ENCODE peak calls at places on chromosome 7, in nine cellular contexts. One of them, this sample, is unnamed.

GRCh38 chr7:34848670-34849069 is 188.6 kb downstream of the DPY19L1 start:
- DNase-seq in fibroblast of lung: no peak
- DNase-seq in stimulated activated CD8-positive, alpha-beta memory T cell treated with anti-CD3 and anti-CD28 coated beads, Interleukin-4, amount 100 ng/mL, for 4 hours: no peak
- DNase-seq in GM12865: no peak
- DNase-seq in AG08396: no peak
- DNase-seq in cardiac fibroblast: no peak
- DNase-seq in NCI-H345: no peak
- DNase-seq in T-helper 9 cell: no peak
- DNase-seq in foreskin fibroblast: no peak
- DNase-seq in this sample: no peak

GRCh38 chr7:363626-364025 is 73.7 kb downstream of the FOXL3 start:
- DNase-seq in fibroblast of lung: no peak
- DNase-seq in stimulated activated CD8-positive, alpha-beta memory T cell treated with anti-CD3 and anti-CD28 coated beads, Interleukin-4, amount 100 ng/mL, for 4 hours: no peak
- DNase-seq in GM12865: no peak
- DNase-seq in AG08396: no peak
- DNase-seq in cardiac fibroblast: no peak
- DNase-seq in NCI-H345: no peak
- DNase-seq in T-helper 9 cell: no peak
- DNase-seq in foreskin fibroblast: no peak
- DNase-seq in this sample: no peak

GRCh38 chr7:119630570-119630969 is 642.4 kb upstream of the KCND2 start:
- DNase-seq in fibroblast of lung: no peak
- DNase-seq in stimulated activated CD8-positive, alpha-beta memory T cell treated with anti-CD3 and anti-CD28 coated beads, Interleukin-4, amount 100 ng/mL, for 4 hours: no peak
- DNase-seq in GM12865: no peak
- DNase-seq in AG08396: no peak
- DNase-seq in cardiac fibroblast: no peak
- DNase-seq in NCI-H345: no peak
- DNase-seq in T-helper 9 cell: no peak
- DNase-seq in foreskin fibroblast: no peak
- DNase-seq in this sample: no peak

GRCh38 chr7:121138262-121138933 is 149.9 kb downstream of the CPED1 start:
- DNase-seq in fibroblast of lung: no peak
- DNase-seq in stimulated activated CD8-positive, alpha-beta memory T cell treated with anti-CD3 and anti-CD28 coated beads, Interleukin-4, amount 100 ng/mL, for 4 hours: no peak
- DNase-seq in GM12865: peak
- DNase-seq in AG08396: no peak
- DNase-seq in cardiac fibroblast: no peak
- DNase-seq in NCI-H345: peak
- DNase-seq in T-helper 9 cell: no peak
- DNase-seq in foreskin fibroblast: no peak
- DNase-seq in this sample: no peak

GRCh38 chr7:154638286-154638685 is 364.6 kb downstream of the PAXIP1 start:
- DNase-seq in fibroblast of lung: peak
- DNase-seq in stimulated activated CD8-positive, alpha-beta memory T cell treated with anti-CD3 and anti-CD28 coated beads, Interleukin-4, amount 100 ng/mL, for 4 hours: no peak
- DNase-seq in GM12865: no peak
- DNase-seq in AG08396: no peak
- DNase-seq in cardiac fibroblast: no peak
- DNase-seq in NCI-H345: no peak
- DNase-seq in T-helper 9 cell: no peak
- DNase-seq in foreskin fibroblast: no peak
- DNase-seq in this sample: no peak

GRCh38 chr7:147510913-147511312 is 1079.7 kb upstream of the C7orf33 start:
- DNase-seq in fibroblast of lung: peak
- DNase-seq in stimulated activated CD8-positive, alpha-beta memory T cell treated with anti-CD3 and anti-CD28 coated beads, Interleukin-4, amount 100 ng/mL, for 4 hours: no peak
- DNase-seq in GM12865: no peak
- DNase-seq in AG08396: no peak
- DNase-seq in cardiac fibroblast: peak
- DNase-seq in NCI-H345: no peak
- DNase-seq in T-helper 9 cell: no peak
- DNase-seq in foreskin fibroblast: peak
- DNase-seq in this sample: peak

GRCh38 chr7:126589068-126589684 is 663.6 kb downstream of the GRM8 start:
- DNase-seq in fibroblast of lung: no peak
- DNase-seq in stimulated activated CD8-positive, alpha-beta memory T cell treated with anti-CD3 and anti-CD28 coated beads, Interleukin-4, amount 100 ng/mL, for 4 hours: no peak
- DNase-seq in GM12865: no peak
- DNase-seq in AG08396: no peak
- DNase-seq in cardiac fibroblast: no peak
- DNase-seq in NCI-H345: peak
- DNase-seq in T-helper 9 cell: no peak
- DNase-seq in foreskin fibroblast: no peak
- DNase-seq in this sample: no peak

GRCh38 chr7:152435384-152436278 is at the start of gene KMT2C:
- DNase-seq in fibroblast of lung: peak
- DNase-seq in stimulated activated CD8-positive, alpha-beta memory T cell treated with anti-CD3 and anti-CD28 coated beads, Interleukin-4, amount 100 ng/mL, for 4 hours: peak
- DNase-seq in GM12865: peak
- DNase-seq in AG08396: peak
- DNase-seq in cardiac fibroblast: peak
- DNase-seq in NCI-H345: peak
- DNase-seq in T-helper 9 cell: peak
- DNase-seq in foreskin fibroblast: peak
- DNase-seq in this sample: peak

GRCh38 chr7:28350610-28351009 is 61.7 kb upstream of the CREB5 start:
- DNase-seq in fibroblast of lung: no peak
- DNase-seq in stimulated activated CD8-positive, alpha-beta memory T cell treated with anti-CD3 and anti-CD28 coated beads, Interleukin-4, amount 100 ng/mL, for 4 hours: no peak
- DNase-seq in GM12865: no peak
- DNase-seq in AG08396: no peak
- DNase-seq in cardiac fibroblast: no peak
- DNase-seq in NCI-H345: no peak
- DNase-seq in T-helper 9 cell: no peak
- DNase-seq in foreskin fibroblast: no peak
- DNase-seq in this sample: no peak

GRCh38 chr7:18866359-18867036 is 250.9 kb downstream of the TWIST1 start:
- DNase-seq in fibroblast of lung: peak
- DNase-seq in stimulated activated CD8-positive, alpha-beta memory T cell treated with anti-CD3 and anti-CD28 coated beads, Interleukin-4, amount 100 ng/mL, for 4 hours: no peak
- DNase-seq in GM12865: peak
- DNase-seq in AG08396: peak
- DNase-seq in cardiac fibroblast: peak
- DNase-seq in NCI-H345: peak
- DNase-seq in T-helper 9 cell: no peak
- DNase-seq in foreskin fibroblast: peak
- DNase-seq in this sample: peak

GRCh38 chr7:2198206-2198605 is 34.5 kb downstream of the MAD1L1 start:
- DNase-seq in fibroblast of lung: no peak
- DNase-seq in stimulated activated CD8-positive, alpha-beta memory T cell treated with anti-CD3 and anti-CD28 coated beads, Interleukin-4, amount 100 ng/mL, for 4 hours: no peak
- DNase-seq in GM12865: no peak
- DNase-seq in AG08396: no peak
- DNase-seq in cardiac fibroblast: no peak
- DNase-seq in NCI-H345: peak
- DNase-seq in T-helper 9 cell: no peak
- DNase-seq in foreskin fibroblast: no peak
- DNase-seq in this sample: no peak

GRCh38 chr7:100568176-100568935 is 5.3 kb downstream of the SAP25 start:
- DNase-seq in fibroblast of lung: no peak
- DNase-seq in stimulated activated CD8-positive, alpha-beta memory T cell treated with anti-CD3 and anti-CD28 coated beads, Interleukin-4, amount 100 ng/mL, for 4 hours: no peak
- DNase-seq in GM12865: peak
- DNase-seq in AG08396: no peak
- DNase-seq in cardiac fibroblast: no peak
- DNase-seq in NCI-H345: no peak
- DNase-seq in T-helper 9 cell: no peak
- DNase-seq in foreskin fibroblast: no peak
- DNase-seq in this sample: no peak

GRCh38 chr7:5758753-5759330 is 22.6 kb downstream of the RNF216 start:
- DNase-seq in fibroblast of lung: no peak
- DNase-seq in stimulated activated CD8-positive, alpha-beta memory T cell treated with anti-CD3 and anti-CD28 coated beads, Interleukin-4, amount 100 ng/mL, for 4 hours: no peak
- DNase-seq in GM12865: no peak
- DNase-seq in AG08396: no peak
- DNase-seq in cardiac fibroblast: no peak
- DNase-seq in NCI-H345: no peak
- DNase-seq in T-helper 9 cell: no peak
- DNase-seq in foreskin fibroblast: no peak
- DNase-seq in this sample: no peak

GRCh38 chr7:149714910-149715471 is 58.4 kb downstream of the ZNF467 start:
- DNase-seq in fibroblast of lung: peak
- DNase-seq in stimulated activated CD8-positive, alpha-beta memory T cell treated with anti-CD3 and anti-CD28 coated beads, Interleukin-4, amount 100 ng/mL, for 4 hours: no peak
- DNase-seq in GM12865: no peak
- DNase-seq in AG08396: no peak
- DNase-seq in cardiac fibroblast: no peak
- DNase-seq in NCI-H345: peak
- DNase-seq in T-helper 9 cell: no peak
- DNase-seq in foreskin fibroblast: no peak
- DNase-seq in this sample: no peak

GRCh38 chr7:87933953-87934698 is at the start of gene ADAM22:
- DNase-seq in fibroblast of lung: peak
- DNase-seq in stimulated activated CD8-positive, alpha-beta memory T cell treated with anti-CD3 and anti-CD28 coated beads, Interleukin-4, amount 100 ng/mL, for 4 hours: peak
- DNase-seq in GM12865: peak
- DNase-seq in AG08396: peak
- DNase-seq in cardiac fibroblast: peak
- DNase-seq in NCI-H345: peak
- DNase-seq in T-helper 9 cell: peak
- DNase-seq in foreskin fibroblast: peak
- DNase-seq in this sample: peak

GRCh38 chr7:590731-591551 is 71.3 kb upstream of the PDGFA start:
- DNase-seq in fibroblast of lung: peak
- DNase-seq in stimulated activated CD8-positive, alpha-beta memory T cell treated with anti-CD3 and anti-CD28 coated beads, Interleukin-4, amount 100 ng/mL, for 4 hours: no peak
- DNase-seq in GM12865: no peak
- DNase-seq in AG08396: peak
- DNase-seq in cardiac fibroblast: no peak
- DNase-seq in NCI-H345: no peak
- DNase-seq in T-helper 9 cell: no peak
- DNase-seq in foreskin fibroblast: no peak
- DNase-seq in this sample: no peak